ENCODE peak calls at places on chromosomes 6 and 20, in nine cellular contexts. One of them, this sample, is unnamed.

GRCh38 chr20:50335105-50335504 is 144.5 kb downstream of the CEBPB start:
- DNase-seq in AG04450: no peak
- DNase-seq in mucosa of descending colon: no peak
- DNase-seq in PC-3: peak
- DNase-seq in foreskin fibroblast: no peak
- DNase-seq in PC-9: peak
- DNase-seq in body of pancreas: peak
- DNase-seq in OCI-LY7: peak
- DNase-seq in tibial nerve: no peak
- DNase-seq in this sample: no peak

GRCh38 chr6:113651920-113652319 is 205.2 kb upstream of the MARCKS start:
- DNase-seq in AG04450: no peak
- DNase-seq in mucosa of descending colon: no peak
- DNase-seq in PC-3: no peak
- DNase-seq in foreskin fibroblast: no peak
- DNase-seq in PC-9: no peak
- DNase-seq in body of pancreas: no peak
- DNase-seq in OCI-LY7: peak
- DNase-seq in tibial nerve: no peak
- DNase-seq in this sample: no peak

GRCh38 chr6:53055873-53056272 is 9.3 kb upstream of the FBXO9 start:
- DNase-seq in AG04450: no peak
- DNase-seq in mucosa of descending colon: no peak
- DNase-seq in PC-3: no peak
- DNase-seq in foreskin fibroblast: no peak
- DNase-seq in PC-9: no peak
- DNase-seq in body of pancreas: no peak
- DNase-seq in OCI-LY7: no peak
- DNase-seq in tibial nerve: no peak
- DNase-seq in this sample: no peak

GRCh38 chr6:34736838-34737237 is 20.5 kb upstream of the SNRPC start:
- DNase-seq in AG04450: no peak
- DNase-seq in mucosa of descending colon: no peak
- DNase-seq in PC-3: no peak
- DNase-seq in foreskin fibroblast: no peak
- DNase-seq in PC-9: no peak
- DNase-seq in body of pancreas: no peak
- DNase-seq in OCI-LY7: no peak
- DNase-seq in tibial nerve: no peak
- DNase-seq in this sample: no peak

GRCh38 chr6:43078651-43079050 is 2.5 kb downstream of the PTK7 start:
- DNase-seq in AG04450: no peak
- DNase-seq in mucosa of descending colon: no peak
- DNase-seq in PC-3: no peak
- DNase-seq in foreskin fibroblast: peak
- DNase-seq in PC-9: no peak
- DNase-seq in body of pancreas: no peak
- DNase-seq in OCI-LY7: no peak
- DNase-seq in tibial nerve: no peak
- DNase-seq in this sample: no peak

GRCh38 chr20:62596921-62597320 is 45.4 kb upstream of the SLCO4A1 start:
- DNase-seq in AG04450: no peak
- DNase-seq in mucosa of descending colon: no peak
- DNase-seq in PC-3: no peak
- DNase-seq in foreskin fibroblast: no peak
- DNase-seq in PC-9: no peak
- DNase-seq in body of pancreas: no peak
- DNase-seq in OCI-LY7: no peak
- DNase-seq in tibial nerve: no peak
- DNase-seq in this sample: no peak

GRCh38 chr6:3258720-3259490 is at the start of gene PSMG4:
- DNase-seq in AG04450: peak
- DNase-seq in mucosa of descending colon: peak
- DNase-seq in PC-3: peak
- DNase-seq in foreskin fibroblast: peak
- DNase-seq in PC-9: peak
- DNase-seq in body of pancreas: peak
- DNase-seq in OCI-LY7: peak
- DNase-seq in tibial nerve: peak
- DNase-seq in this sample: peak

GRCh38 chr6:11672261-11672660 is 106.3 kb downstream of the ADTRP start:
- DNase-seq in AG04450: no peak
- DNase-seq in mucosa of descending colon: no peak
- DNase-seq in PC-3: no peak
- DNase-seq in foreskin fibroblast: no peak
- DNase-seq in PC-9: no peak
- DNase-seq in body of pancreas: no peak
- DNase-seq in OCI-LY7: no peak
- DNase-seq in tibial nerve: no peak
- DNase-seq in this sample: no peak

GRCh38 chr6:13953061-13953705 is 28.4 kb downstream of the RNF182 start:
- DNase-seq in AG04450: peak
- DNase-seq in mucosa of descending colon: no peak
- DNase-seq in PC-3: peak
- DNase-seq in foreskin fibroblast: peak
- DNase-seq in PC-9: no peak
- DNase-seq in body of pancreas: no peak
- DNase-seq in OCI-LY7: no peak
- DNase-seq in tibial nerve: no peak
- DNase-seq in this sample: no peak

GRCh38 chr6:43604174-43604573 is 24.9 kb downstream of the GTPBP2 start:
- DNase-seq in AG04450: peak
- DNase-seq in mucosa of descending colon: no peak
- DNase-seq in PC-3: peak
- DNase-seq in foreskin fibroblast: peak
- DNase-seq in PC-9: no peak
- DNase-seq in body of pancreas: no peak
- DNase-seq in OCI-LY7: no peak
- DNase-seq in tibial nerve: no peak
- DNase-seq in this sample: no peak

GRCh38 chr6:100257661-100258395 is 206.9 kb downstream of the SIM1 start:
- DNase-seq in AG04450: peak
- DNase-seq in mucosa of descending colon: no peak
- DNase-seq in PC-3: peak
- DNase-seq in foreskin fibroblast: peak
- DNase-seq in PC-9: no peak
- DNase-seq in body of pancreas: no peak
- DNase-seq in OCI-LY7: peak
- DNase-seq in tibial nerve: no peak
- DNase-seq in this sample: no peak

GRCh38 chr6:96532399-96532798 is 10.8 kb downstream of the UFL1 start:
- DNase-seq in AG04450: no peak
- DNase-seq in mucosa of descending colon: no peak
- DNase-seq in PC-3: no peak
- DNase-seq in foreskin fibroblast: no peak
- DNase-seq in PC-9: no peak
- DNase-seq in body of pancreas: no peak
- DNase-seq in OCI-LY7: peak
- DNase-seq in tibial nerve: no peak
- DNase-seq in this sample: no peak

GRCh38 chr6:87574237-87574636 is 15.6 kb downstream of the RARS2 start:
- DNase-seq in AG04450: no peak
- DNase-seq in mucosa of descending colon: no peak
- DNase-seq in PC-3: peak
- DNase-seq in foreskin fibroblast: no peak
- DNase-seq in PC-9: no peak
- DNase-seq in body of pancreas: no peak
- DNase-seq in OCI-LY7: no peak
- DNase-seq in tibial nerve: no peak
- DNase-seq in this sample: no peak

GRCh38 chr6:106064766-106065165 is 21.4 kb upstream of the PRDM1 start:
- DNase-seq in AG04450: no peak
- DNase-seq in mucosa of descending colon: no peak
- DNase-seq in PC-3: no peak
- DNase-seq in foreskin fibroblast: no peak
- DNase-seq in PC-9: no peak
- DNase-seq in body of pancreas: no peak
- DNase-seq in OCI-LY7: no peak
- DNase-seq in tibial nerve: no peak
- DNase-seq in this sample: no peak

GRCh38 chr6:92577077-92577719 is 842.2 kb downstream of the EPHA7 start:
- DNase-seq in AG04450: peak
- DNase-seq in mucosa of descending colon: no peak
- DNase-seq in PC-3: no peak
- DNase-seq in foreskin fibroblast: no peak
- DNase-seq in PC-9: no peak
- DNase-seq in body of pancreas: no peak
- DNase-seq in OCI-LY7: no peak
- DNase-seq in tibial nerve: no peak
- DNase-seq in this sample: no peak

GRCh38 chr20:9635756-9636155 is 121.4 kb downstream of the LAMP5 start:
- DNase-seq in AG04450: no peak
- DNase-seq in mucosa of descending colon: no peak
- DNase-seq in PC-3: no peak
- DNase-seq in foreskin fibroblast: no peak
- DNase-seq in PC-9: no peak
- DNase-seq in body of pancreas: no peak
- DNase-seq in OCI-LY7: no peak
- DNase-seq in tibial nerve: no peak
- DNase-seq in this sample: no peak

DNA sequence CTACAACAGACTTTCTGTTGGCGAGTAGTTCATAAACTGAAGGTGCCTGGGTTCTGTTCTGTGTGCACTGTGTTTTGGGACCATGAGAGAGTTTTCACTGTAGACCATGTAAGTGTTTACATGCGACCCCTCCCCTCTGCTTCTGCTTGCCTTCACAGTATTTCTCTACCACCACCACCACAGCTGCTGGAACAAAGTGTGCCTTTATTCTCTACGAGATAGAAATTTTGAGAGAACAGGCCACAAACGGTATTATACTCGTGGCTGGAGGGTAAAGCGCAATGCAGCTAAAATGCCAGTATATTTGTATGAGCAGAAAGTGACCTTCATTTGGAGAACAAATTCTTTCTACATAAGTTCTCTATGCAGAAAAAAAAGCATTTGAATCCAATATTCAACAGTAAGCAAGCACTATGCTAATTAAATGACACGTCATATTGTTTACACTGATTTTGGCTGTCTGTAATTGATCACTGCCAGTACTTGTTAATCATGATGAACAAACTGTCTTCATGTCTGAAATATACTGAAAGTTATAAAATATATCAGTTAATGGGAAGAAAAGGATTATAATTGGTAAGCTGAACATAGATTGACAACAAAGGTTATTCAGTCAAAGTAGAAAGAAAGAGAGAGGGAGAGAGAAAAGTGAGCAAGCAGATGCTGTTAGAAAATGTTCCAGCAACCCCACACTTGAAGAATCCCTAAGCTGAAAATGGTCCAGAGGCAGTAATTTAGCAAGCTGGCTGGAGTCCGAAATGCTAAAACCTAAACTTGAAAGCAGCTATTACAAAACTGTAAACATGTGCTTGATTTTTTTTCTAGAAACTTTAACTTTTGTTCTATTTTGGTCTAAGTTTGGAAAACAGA is 8.8 kb downstream of the CLDN20 start:
- DNase-seq in AG04450: no peak
- DNase-seq in mucosa of descending colon: no peak
- DNase-seq in PC-3: no peak
- DNase-seq in foreskin fibroblast: no peak
- DNase-seq in PC-9: no peak
- DNase-seq in body of pancreas: no peak
- DNase-seq in OCI-LY7: no peak
- DNase-seq in tibial nerve: no peak
- DNase-seq in this sample: no peak
- H3K4me3 ChIP-seq in AG04450: no peak
- H3K4me3 ChIP-seq in mucosa of descending colon: no peak
- H3K4me3 ChIP-seq in PC-3: no peak
- H3K4me3 ChIP-seq in foreskin fibroblast: no peak
- H3K4me3 ChIP-seq in PC-9: no peak
- H3K4me3 ChIP-seq in body of pancreas: no peak
- H3K4me3 ChIP-seq in OCI-LY7: no peak
- H3K4me3 ChIP-seq in tibial nerve: peak
- H3K4me3 ChIP-seq in this sample: no peak

DNA sequence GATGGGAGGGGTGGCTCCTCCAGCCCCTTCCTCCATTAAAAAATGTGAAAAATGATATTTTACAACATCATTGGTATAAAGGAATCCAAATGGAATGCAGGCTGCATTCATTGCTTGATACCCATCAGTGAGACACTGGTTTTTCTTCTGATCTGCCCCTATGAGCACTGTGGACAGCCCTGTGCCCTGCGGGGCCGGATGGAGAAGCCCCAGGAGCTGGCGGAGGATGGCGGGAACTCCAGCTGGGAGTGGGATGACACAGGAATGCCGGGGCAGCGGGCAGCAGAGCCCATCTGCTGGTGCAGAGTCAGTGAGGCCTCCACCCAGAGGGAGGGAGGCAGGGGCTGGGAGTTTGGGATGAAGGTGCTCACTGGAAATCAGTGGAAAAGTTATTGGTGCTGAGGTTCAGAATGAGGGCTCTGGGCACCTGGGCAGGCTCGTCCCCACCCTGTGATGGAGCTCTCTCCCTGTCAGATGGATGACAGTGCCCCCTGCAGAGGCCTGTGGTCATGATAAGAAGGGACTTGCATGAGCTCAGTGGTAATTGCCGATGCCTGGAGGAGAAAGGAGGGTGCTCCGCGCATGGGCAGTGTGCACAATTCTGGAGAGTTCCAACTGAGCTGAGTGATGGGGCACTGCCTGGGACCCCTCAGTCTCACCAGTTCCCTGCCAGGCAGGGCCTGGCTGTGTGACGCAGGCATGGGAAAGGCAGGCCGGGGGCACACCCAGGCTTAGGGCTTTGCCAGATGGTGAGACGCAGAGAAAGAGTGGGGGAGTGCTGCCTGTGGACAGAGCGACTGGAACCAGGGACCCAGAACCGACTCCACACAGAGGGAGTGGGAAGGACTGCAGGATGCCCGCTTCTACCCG is 23.2 kb downstream of the CTCFL start:
- DNase-seq in AG04450: no peak
- DNase-seq in mucosa of descending colon: no peak
- DNase-seq in PC-3: no peak
- DNase-seq in foreskin fibroblast: no peak
- DNase-seq in PC-9: peak
- DNase-seq in body of pancreas: no peak
- DNase-seq in OCI-LY7: no peak
- DNase-seq in tibial nerve: no peak
- DNase-seq in this sample: no peak
- TF ChIP-seq CTCF in AG04450: no peak
- TF ChIP-seq CTCF in mucosa of descending colon: no peak
- TF ChIP-seq CTCF in PC-3: peak
- TF ChIP-seq CTCF in foreskin fibroblast: no peak
- TF ChIP-seq CTCF in PC-9: no peak
- TF ChIP-seq CTCF in body of pancreas: no peak
- TF ChIP-seq CTCF in OCI-LY7: no peak
- TF ChIP-seq CTCF in tibial nerve: no peak
- TF ChIP-seq CTCF in this sample: no peak

GRCh38 chr6:24358219-24358821 is 461 bp upstream of the DCDC2 start:
- DNase-seq in AG04450: no peak
- DNase-seq in mucosa of descending colon: peak
- DNase-seq in PC-3: no peak
- DNase-seq in foreskin fibroblast: no peak
- DNase-seq in PC-9: peak
- DNase-seq in body of pancreas: peak
- DNase-seq in OCI-LY7: no peak
- DNase-seq in tibial nerve: no peak
- DNase-seq in this sample: no peak
- H3K4me3 ChIP-seq in AG04450: no peak
- H3K4me3 ChIP-seq in mucosa of descending colon: no peak
- H3K4me3 ChIP-seq in PC-3: no peak
- H3K4me3 ChIP-seq in foreskin fibroblast: no peak
- H3K4me3 ChIP-seq in PC-9: peak
- H3K4me3 ChIP-seq in body of pancreas: no peak
- H3K4me3 ChIP-seq in OCI-LY7: no peak
- H3K4me3 ChIP-seq in tibial nerve: peak
- H3K4me3 ChIP-seq in this sample: no peak

GRCh38 chr6:66496659-66497058 is 789.6 kb upstream of the EYS start:
- DNase-seq in AG04450: no peak
- DNase-seq in mucosa of descending colon: no peak
- DNase-seq in PC-3: peak
- DNase-seq in foreskin fibroblast: no peak
- DNase-seq in PC-9: no peak
- DNase-seq in body of pancreas: no peak
- DNase-seq in OCI-LY7: peak
- DNase-seq in tibial nerve: no peak
- DNase-seq in this sample: no peak
- TF ChIP-seq CTCF in AG04450: peak
- TF ChIP-seq CTCF in mucosa of descending colon: no peak
- TF ChIP-seq CTCF in PC-3: peak
- TF ChIP-seq CTCF in foreskin fibroblast: no peak
- TF ChIP-seq CTCF in PC-9: peak
- TF ChIP-seq CTCF in body of pancreas: no peak
- TF ChIP-seq CTCF in OCI-LY7: peak
- TF ChIP-seq CTCF in tibial nerve: peak
- TF ChIP-seq CTCF in this sample: no peak

This sample was measured in lung.